ENCODE peak calls at places on chromosomes 16 and 17, in seven cellular contexts. O is progenitor cell of endocrine pancreas, E is A549, H is thoracic aorta, R is fibroblast of the aortic adventitia, Z is GM23338, C is neural progenitor cell. M is an unnamed sample.

GRCh38 chr17:62017496-62017895 is 47.6 kb downstream of the MED13 start:
- DNase-seq in O (no peak), E (peak), C (no peak), Z (no peak), R (peak), H (no peak), M (no peak)

GRCh38 chr17:52390422-52390821 is 231.9 kb upstream of the CA10 start:
- DNase-seq in C (no peak), Z (no peak), H (no peak), O (no peak), R (no peak), E (no peak), M (no peak)

GRCh38 chr16:65658339-65659275 is 536.7 kb upstream of the CDH11 start:
- DNase-seq in C (no peak), R (peak), O (no peak), H (no peak), E (peak), Z (peak), M (no peak)

GRCh38 chr17:78001182-78001581 is 42.7 kb downstream of the TNRC6C start:
- DNase-seq in R (no peak), H (no peak), C (no peak), O (no peak), Z (peak), E (no peak), M (no peak)

GRCh38 chr17:74410001-74410443 is 21.9 kb upstream of the GPRC5C start:
- DNase-seq in C (no peak), H (no peak), E (no peak), Z (no peak), R (no peak), O (no peak), M (no peak)

GRCh38 chr17:13415877-13416416 is 185.8 kb downstream of the HS3ST3A1 start:
- DNase-seq in H (no peak), E (no peak), R (peak), C (no peak), Z (no peak), O (no peak), M (no peak)

GRCh38 chr16:23771642-23772041 is 16.8 kb downstream of the CHP2 start:
- DNase-seq in E (no peak), C (no peak), R (no peak), Z (no peak), O (no peak), H (no peak), M (no peak)

GRCh38 chr16:11090947-11091785 is 146.8 kb downstream of the CLEC16A start:
- DNase-seq in E (no peak), O (no peak), Z (no peak), R (no peak), H (no peak), C (no peak), M (no peak)

GRCh38 chr17:48132375-48132774 is 24.8 kb downstream of the SNX11 start:
- DNase-seq in C (no peak), Z (no peak), H (no peak), E (no peak), O (no peak), R (no peak), M (no peak)

GRCh38 chr16:11949527-11949926 is 7.7 kb upstream of the NPIPB2 start:
- DNase-seq in E (peak), H (no peak), R (peak), Z (peak), C (peak), O (no peak), M (peak)

GRCh38 chr17:64648234-64648633 is 13.9 kb downstream of the SMURF2 start:
- DNase-seq in C (no peak), H (no peak), R (no peak), E (no peak), Z (no peak), O (no peak), M (no peak)

GRCh38 chr16:23836404-23837291 is 865 bp downstream of the PRKCB start:
- DNase-seq in E (no peak), O (no peak), Z (peak), R (no peak), H (no peak), C (peak), M (no peak)

DNA sequence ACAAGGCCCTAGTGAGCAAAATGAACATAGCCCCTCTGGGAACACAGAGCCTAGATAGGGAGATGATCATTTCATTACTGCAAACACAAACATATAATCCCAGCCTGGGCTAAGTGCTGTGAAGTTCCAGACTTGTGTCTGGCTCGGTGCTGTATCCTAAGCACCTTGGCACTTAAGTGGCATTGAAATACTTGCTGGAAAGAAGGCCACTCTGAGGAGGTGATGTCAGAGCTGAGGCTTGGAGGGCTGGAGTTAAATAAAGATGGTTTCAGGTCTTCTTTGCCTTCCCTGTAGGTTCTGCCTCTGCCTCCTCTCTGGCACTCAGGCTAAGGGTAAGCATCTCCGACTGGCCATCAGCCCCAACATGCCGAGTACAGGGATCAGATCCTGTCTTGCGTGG is 2.4 kb upstream of the CACNA1G start:
- DNase-seq in C (no peak), Z (no peak), E (peak), O (no peak), R (no peak), H (no peak), M (no peak)
- TF ChIP-seq CTCF in C (no peak), Z (no peak), E (no peak), O (no peak), R (no peak), H (no peak), M (no peak)

GRCh38 chr16:16147316-16147999 is 75.8 kb downstream of the ABCC6 start:
- DNase-seq in Z (no peak), R (no peak), E (no peak), O (no peak), H (no peak), C (no peak), M (no peak)
- TF ChIP-seq CTCF in Z (no peak), R (no peak), E (no peak), O (no peak), H (no peak), C (no peak), M (no peak)

GRCh38 chr16:71424626-71425025 is 17.2 kb downstream of the TLE7 start:
- DNase-seq in C (no peak), E (no peak), H (no peak), R (no peak), O (no peak), Z (no peak), M (no peak)

GRCh38 chr16:71423016-71423415 is 18.8 kb downstream of the TLE7 start:
- DNase-seq in C (no peak), O (no peak), E (no peak), R (no peak), Z (no peak), H (no peak), M (no peak)

GRCh38 chr16:71423865-71424264 is 18.0 kb downstream of the TLE7 start:
- DNase-seq in R (no peak), Z (no peak), H (no peak), C (no peak), O (no peak), E (no peak), M (no peak)

GRCh38 chr16:71425746-71426068 is 16.1 kb downstream of the TLE7 start:
- DNase-seq in O (no peak), Z (no peak), C (no peak), R (no peak), E (no peak), H (no peak), M (no peak)

GRCh38 chr16:71421911-71422310 is 19.9 kb downstream of the TLE7 start:
- DNase-seq in Z (peak), E (peak), H (no peak), O (no peak), C (peak), R (no peak), M (no peak)
- TF ChIP-seq CTCF in Z (peak), E (peak), H (no peak), O (peak), C (peak), R (peak), M (peak)

GRCh38 chr17:81040791-81041337 is 5.9 kb downstream of the BAIAP2 start:
- DNase-seq in C (peak), R (peak), Z (peak), H (no peak), O (no peak), E (peak), M (no peak)
- TF ChIP-seq CTCF in C (peak), R (peak), Z (peak), H (no peak), O (peak), E (peak), M (peak)